ENCODE peak calls at places on chromosomes 6 and 20, in nine cellular contexts. D, J, L, H, K, Q, F, Y and U are unnamed samples.

GRCh38 chr20:63151554-63152321 is 64.2 kb downstream of the YTHDF1 start:
- DNase-seq in D (no peak), J (no peak), L (peak), H (no peak), K (no peak), Q (no peak), F (no peak), Y (no peak), U (no peak)

GRCh38 chr20:25127761-25128537 is 46.0 kb upstream of the VSX1 start:
- DNase-seq in D (no peak), J (no peak), L (no peak), H (no peak), K (no peak), Q (no peak), F (no peak), Y (no peak), U (no peak)

GRCh38 chr6:14671261-14671681 is 553.7 kb downstream of the CD83 start:
- DNase-seq in D (no peak), J (no peak), L (peak), H (no peak), K (no peak), Q (no peak), F (peak), Y (no peak), U (peak)

GRCh38 chr6:138263963-138264362 is 45.7 kb upstream of the PBOV1 start:
- DNase-seq in D (no peak), J (no peak), L (no peak), H (no peak), K (no peak), Q (no peak), F (no peak), Y (no peak), U (no peak)

GRCh38 chr6:6622557-6622956 is 34.0 kb downstream of the LY86 start:
- DNase-seq in D (no peak), J (no peak), L (no peak), H (no peak), K (no peak), Q (no peak), F (no peak), Y (no peak), U (no peak)

GRCh38 chr20:23305098-23305497 is 45.5 kb upstream of the NXT1 start:
- DNase-seq in D (no peak), J (no peak), L (peak), H (peak), K (no peak), Q (peak), F (peak), Y (no peak), U (no peak)

GRCh38 chr6:16239090-16239797 is 857 bp downstream of the GMPR start:
- DNase-seq in D (no peak), J (peak), L (peak), H (no peak), K (no peak), Q (peak), F (peak), Y (peak), U (no peak)

GRCh38 chr20:31608256-31608980 is 3.3 kb downstream of the ID1 start:
- DNase-seq in D (no peak), J (peak), L (peak), H (peak), K (no peak), Q (peak), F (peak), Y (peak), U (peak)

GRCh38 chr20:17518339-17519052 is 12.7 kb downstream of the BFSP1 start:
- DNase-seq in D (no peak), J (peak), L (no peak), H (no peak), K (no peak), Q (no peak), F (no peak), Y (no peak), U (no peak)

GRCh38 chr6:6891074-6891754 is 216.5 kb upstream of the RREB1 start:
- DNase-seq in D (no peak), J (no peak), L (no peak), H (no peak), K (no peak), Q (no peak), F (no peak), Y (no peak), U (no peak)

GRCh38 chr20:51450221-51450712 is 92.3 kb downstream of the NFATC2 start:
- DNase-seq in D (no peak), J (no peak), L (no peak), H (no peak), K (no peak), Q (no peak), F (peak), Y (no peak), U (no peak)

GRCh38 chr20:61829526-61829925 is 236.2 kb downstream of the TAF4 start:
- DNase-seq in D (no peak), J (no peak), L (no peak), H (no peak), K (no peak), Q (no peak), F (no peak), Y (no peak), U (no peak)

GRCh38 chr6:69974193-69974592 is 107.8 kb downstream of the COL19A1 start:
- DNase-seq in D (no peak), J (no peak), L (peak), H (no peak), K (no peak), Q (no peak), F (peak), Y (peak), U (no peak)

GRCh38 chr6:54050750-54051149 is 60.5 kb upstream of the MLIP start:
- DNase-seq in D (no peak), J (no peak), L (no peak), H (no peak), K (no peak), Q (no peak), F (no peak), Y (no peak), U (no peak)

GRCh38 chr6:96939019-96939805 is 14.7 kb downstream of the KLHL32 start:
- DNase-seq in D (no peak), J (no peak), L (peak), H (no peak), K (no peak), Q (no peak), F (peak), Y (no peak), U (no peak)

GRCh38 chr20:9068232-9068781 is 580 bp upstream of the PLCB4 start:
- DNase-seq in D (no peak), J (peak), L (peak), H (no peak), K (no peak), Q (no peak), F (no peak), Y (peak), U (peak)

GRCh38 chr20:38316341-38316740 is 12.4 kb downstream of the BPI start:
- DNase-seq in D (no peak), J (no peak), L (no peak), H (no peak), K (no peak), Q (no peak), F (no peak), Y (no peak), U (no peak)

GRCh38 chr20:10312111-10312510 is 93.5 kb downstream of the SNAP25 start:
- DNase-seq in D (no peak), J (no peak), L (peak), H (no peak), K (no peak), Q (no peak), F (no peak), Y (no peak), U (no peak)

GRCh38 chr6:159908535-159908934 is 17.7 kb downstream of the MAS1 start:
- DNase-seq in D (no peak), J (no peak), L (no peak), H (no peak), K (no peak), Q (no peak), F (no peak), Y (no peak), U (no peak)

GRCh38 chr20:35821807-35822242 is 50.0 kb downstream of the PHF20 start:
- DNase-seq in D (no peak), J (no peak), L (peak), H (no peak), K (no peak), Q (no peak), F (peak), Y (no peak), U (no peak)

GRCh38 chr20:4445780-4446179 is 275.9 kb upstream of the PRND start:
- DNase-seq in D (no peak), J (no peak), L (peak), H (no peak), K (no peak), Q (no peak), F (no peak), Y (no peak), U (no peak)

GRCh38 chr6:13760948-13761347 is 49.3 kb upstream of the RANBP9 start:
- DNase-seq in D (no peak), J (no peak), L (peak), H (no peak), K (no peak), Q (peak), F (peak), Y (no peak), U (no peak)

GRCh38 chr6:169205176-169206160 is 48.2 kb downstream of the THBS2 start:
- DNase-seq in D (peak), J (no peak), L (peak), H (no peak), K (no peak), Q (no peak), F (no peak), Y (no peak), U (no peak)

GRCh38 chr6:7025861-7026260 is 81.9 kb upstream of the RREB1 start:
- DNase-seq in D (no peak), J (no peak), L (no peak), H (no peak), K (no peak), Q (no peak), F (no peak), Y (no peak), U (no peak)

GRCh38 chr6:150667977-150668716 is 68.5 kb downstream of the PLEKHG1 start:
- DNase-seq in D (peak), J (peak), L (peak), H (peak), K (peak), Q (peak), F (peak), Y (peak), U (peak)

GRCh38 chr6:77015350-77015749 is 447.9 kb downstream of the HTR1B start:
- DNase-seq in D (no peak), J (no peak), L (peak), H (no peak), K (no peak), Q (no peak), F (peak), Y (no peak), U (no peak)

GRCh38 chr20:58662142-58662473 is 11.0 kb downstream of the STX16 start:
- DNase-seq in D (no peak), J (no peak), L (no peak), H (no peak), K (no peak), Q (no peak), F (no peak), Y (no peak), U (no peak)

GRCh38 chr6:122322824-122323223 is 76.6 kb upstream of the HSF2 start:
- DNase-seq in D (no peak), J (no peak), L (peak), H (no peak), K (peak), Q (no peak), F (peak), Y (no peak), U (no peak)

GRCh38 chr6:119308048-119308570 is 41.5 kb downstream of the MAN1A1 start:
- DNase-seq in D (peak), J (no peak), L (peak), H (no peak), K (no peak), Q (no peak), F (peak), Y (no peak), U (no peak)

GRCh38 chr6:48472121-48472520 is 361.1 kb upstream of the PTCHD4 start:
- DNase-seq in D (no peak), J (no peak), L (peak), H (no peak), K (no peak), Q (no peak), F (no peak), Y (no peak), U (no peak)

GRCh38 chr6:93423542-93423941 is 4.2 kb upstream of the EPHA7 start:
- DNase-seq in D (no peak), J (peak), L (peak), H (no peak), K (peak), Q (no peak), F (no peak), Y (peak), U (peak)

GRCh38 chr6:93420163-93420806 is 926 bp upstream of the EPHA7 start:
- DNase-seq in D (no peak), J (no peak), L (no peak), H (no peak), K (no peak), Q (no peak), F (no peak), Y (peak), U (no peak)

GRCh38 chr6:93418448-93419303 is 683 bp downstream of the EPHA7 start:
- DNase-seq in D (no peak), J (peak), L (peak), H (peak), K (no peak), Q (no peak), F (no peak), Y (peak), U (peak)

GRCh38 chr6:93419304-93420162 is at the start of gene EPHA7:
- DNase-seq in D (no peak), J (peak), L (peak), H (peak), K (peak), Q (peak), F (peak), Y (peak), U (peak)

DNA sequence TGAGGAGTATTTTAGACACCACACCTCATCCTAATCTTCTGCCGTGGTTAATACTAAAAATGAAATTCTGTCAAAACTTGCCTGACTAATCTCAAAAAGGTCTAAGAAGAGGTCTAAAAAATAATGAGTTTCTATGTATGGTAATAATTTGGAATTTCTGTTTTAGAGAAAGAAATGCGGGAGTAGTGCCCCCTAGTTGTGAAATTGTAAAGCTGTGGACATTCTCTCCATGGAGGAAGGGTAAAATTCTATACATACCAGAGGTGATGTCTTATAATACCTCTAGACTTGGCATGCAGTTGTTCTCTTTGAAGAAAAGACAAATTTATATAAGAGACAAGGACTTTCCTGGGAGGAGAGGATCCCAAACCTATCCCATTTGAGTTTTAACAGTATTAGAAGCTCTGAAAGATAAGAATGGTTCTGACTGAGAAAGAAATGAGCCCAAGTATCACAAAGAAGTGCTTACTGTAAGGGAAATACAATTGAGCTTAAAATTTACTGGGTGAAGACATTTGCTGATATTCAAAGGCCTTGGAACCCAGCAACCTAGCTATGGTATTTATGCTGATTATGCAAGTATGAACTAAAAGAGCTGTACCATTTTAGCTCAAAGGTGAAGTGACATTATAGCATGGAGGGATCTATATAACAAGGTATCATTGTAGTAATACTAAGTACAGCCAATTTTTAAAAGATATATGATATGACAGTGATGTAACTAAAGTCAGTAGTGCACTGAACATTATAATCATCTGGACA is 5.1 kb upstream of the EPHA7 start:
- DNase-seq in D (no peak), J (peak), L (no peak), H (no peak), K (no peak), Q (no peak), F (no peak), Y (peak), U (no peak)
- TF ChIP-seq CTCF in D (peak), J (peak), L (peak), H (no peak), K (peak), Q (peak), F (peak), Y (peak), U (peak)

GRCh38 chr20:40606660-40607059 is 82.4 kb downstream of the MAFB start:
- DNase-seq in D (no peak), J (no peak), L (no peak), H (no peak), K (no peak), Q (no peak), F (no peak), Y (no peak), U (no peak)
- TF ChIP-seq CTCF in D (no peak), J (no peak), L (no peak), H (no peak), K (no peak), Q (no peak), F (no peak), Y (peak), U (no peak)

GRCh38 chr6:158142789-158143188 is 25.3 kb downstream of the SERAC1 start:
- DNase-seq in D (no peak), J (no peak), L (peak), H (peak), K (no peak), Q (no peak), F (peak), Y (no peak), U (no peak)

GRCh38 chr6:158149641-158150040 is 18.4 kb downstream of the SERAC1 start:
- DNase-seq in D (peak), J (no peak), L (peak), H (no peak), K (no peak), Q (no peak), F (peak), Y (no peak), U (no peak)

GRCh38 chr6:158145940-158146339 is 22.1 kb downstream of the SERAC1 start:
- DNase-seq in D (no peak), J (no peak), L (peak), H (no peak), K (no peak), Q (no peak), F (no peak), Y (no peak), U (no peak)

DNA sequence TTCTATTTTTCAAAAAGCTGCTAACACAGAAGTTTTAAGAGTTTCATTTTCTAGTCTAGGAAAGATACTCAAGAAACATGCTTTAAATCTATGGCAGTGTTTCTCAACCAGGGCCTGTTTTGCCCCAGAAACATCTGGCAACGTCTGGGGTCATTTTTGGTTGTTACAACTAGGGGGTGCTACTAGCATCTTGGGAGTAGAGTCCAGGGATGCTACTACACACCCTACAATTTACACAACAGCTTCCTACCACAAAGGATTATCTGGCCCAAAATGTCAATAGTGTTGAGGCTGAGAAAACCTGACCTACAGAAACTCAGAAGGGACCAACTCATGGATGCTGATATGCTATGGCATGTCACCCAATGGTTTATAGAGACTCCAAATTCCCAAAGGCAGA is 24.4 kb downstream of the SERAC1 start:
- DNase-seq in D (no peak), J (no peak), L (no peak), H (no peak), K (peak), Q (no peak), F (peak), Y (no peak), U (no peak)
- TF ChIP-seq CTCF in D (peak), J (peak), L (peak), H (no peak), K (peak), Q (no peak), F (peak), Y (peak), U (no peak)

GRCh38 chr6:36130672-36131516 is 581 bp downstream of the MAPK13 start:
- DNase-seq in D (no peak), J (peak), L (no peak), H (peak), K (peak), Q (peak), F (no peak), Y (no peak), U (no peak)
- TF ChIP-seq CTCF in D (no peak), J (no peak), L (no peak), H (peak), K (no peak), Q (no peak), F (no peak), Y (no peak), U (peak)